ENCODE peak calls at places on chromosome 13, in six cellular contexts. R is choroid plexus epithelial cell, I is foreskin fibroblast, E is OCI-LY7, F is progenitor cell of endocrine pancreas, O is heart right ventricle. X is an unnamed sample.

GRCh38 chr13:98512774-98513327 is 64.1 kb downstream of the STK24 start:
- DNase-seq in R (no peak), I (no peak), E (no peak), F (no peak), O (no peak), X (no peak)

GRCh38 chr13:76798037-76798436 is 88.2 kb downstream of the KCTD12 start:
- DNase-seq in R (no peak), I (peak), E (no peak), F (no peak), O (no peak), X (no peak)

GRCh38 chr13:105798541-105798940 is 736.9 kb downstream of the EFNB2 start:
- DNase-seq in R (no peak), I (no peak), E (no peak), F (no peak), O (no peak), X (no peak)

GRCh38 chr13:40480012-40480914 is 186.2 kb downstream of the FOXO1 start:
- DNase-seq in R (no peak), I (no peak), E (peak), F (no peak), O (no peak), X (no peak)

GRCh38 chr13:46367622-46368327 is 19.3 kb downstream of the RUBCNL start:
- DNase-seq in R (peak), I (peak), E (no peak), F (no peak), O (no peak), X (peak)

GRCh38 chr13:50080158-50080855 is 65.1 kb downstream of the KCNRG start:
- DNase-seq in R (peak), I (peak), E (peak), F (no peak), O (no peak), X (peak)

GRCh38 chr13:80084086-80084676 is 256.7 kb downstream of the SPRY2 start:
- DNase-seq in R (peak), I (peak), E (no peak), F (no peak), O (no peak), X (peak)

GRCh38 chr13:93296584-93296983 is 70.0 kb downstream of the GPC6 start:
- DNase-seq in R (no peak), I (no peak), E (no peak), F (no peak), O (no peak), X (no peak)

GRCh38 chr13:36174923-36175322 is 39.4 kb downstream of the SOHLH2 start:
- DNase-seq in R (no peak), I (no peak), E (no peak), F (no peak), O (no peak), X (no peak)

GRCh38 chr13:97433727-97434416 is at the start of gene RAP2A:
- DNase-seq in R (peak), I (peak), E (peak), F (peak), O (peak), X (peak)
- TF ChIP-seq CTCF in R (no peak), I (no peak), E (no peak), F (no peak), O (no peak), X (no peak)

GRCh38 chr13:86080340-86080995 is 281.2 kb upstream of the SLITRK6 start:
- DNase-seq in R (peak), I (no peak), E (no peak), F (no peak), O (no peak), X (no peak)

GRCh38 chr13:86087241-86087640 is 288.0 kb upstream of the SLITRK6 start:
- DNase-seq in R (peak), I (no peak), E (no peak), F (no peak), O (no peak), X (no peak)

GRCh38 chr13:86082116-86082515 is 282.9 kb upstream of the SLITRK6 start:
- DNase-seq in R (peak), I (no peak), E (no peak), F (no peak), O (no peak), X (no peak)

GRCh38 chr13:86085890-86086289 is 286.7 kb upstream of the SLITRK6 start:
- DNase-seq in R (peak), I (no peak), E (no peak), F (no peak), O (no peak), X (no peak)
- TF ChIP-seq CTCF in R (peak), I (no peak), E (peak), F (no peak), O (no peak), X (no peak)

GRCh38 chr13:51435002-51435578 is 17.7 kb downstream of the INTS6 start:
- DNase-seq in R (peak), I (peak), E (peak), F (no peak), O (no peak), X (peak)
- TF ChIP-seq CTCF in R (peak), I (peak), E (peak), F (peak), O (peak), X (peak)

DNA sequence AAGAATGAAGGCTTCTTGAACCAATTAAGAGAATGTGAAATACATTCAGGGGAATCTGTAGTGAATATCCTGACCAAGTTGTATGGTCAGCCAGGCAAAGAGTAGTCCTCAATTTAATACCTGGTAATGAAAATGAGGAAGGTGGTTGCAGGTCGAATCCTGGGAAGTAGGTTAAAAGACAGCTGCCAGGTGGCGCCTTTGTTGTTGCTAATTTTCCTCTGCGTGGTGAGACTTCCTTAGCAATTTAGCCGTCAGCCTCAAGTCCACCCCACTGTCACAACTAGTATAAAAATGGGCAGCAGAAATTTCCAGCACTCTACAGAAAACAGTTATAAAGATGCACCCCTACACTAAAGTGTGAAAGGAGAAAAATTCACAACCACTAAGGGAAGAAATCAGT is 235.7 kb downstream of the NHLRC3 start:
- DNase-seq in R (peak), I (no peak), E (peak), F (no peak), O (no peak), X (peak)
- TF ChIP-seq CTCF in R (peak), I (no peak), E (peak), F (no peak), O (peak), X (no peak)